ENCODE peak calls at places on chromosomes 12 and 14, in five cellular contexts. O is Peyer's patch, W is Karpas-422, Q is left ventricle myocardium inferior, V is A549. U is an unnamed sample.

GRCh38 chr14:54420478-54421116 is 20.6 kb downstream of the CNIH1 start:
- DNase-seq in O (no peak), W (peak; percentile 68), Q (no peak), V (peak; percentile 55), U (no peak)

GRCh38 chr12:57627504-57628279 is 5.3 kb downstream of the B4GALNT1 start:
- DNase-seq in O (no peak), W (no peak), Q (no peak), V (no peak), U (no peak)

GRCh38 chr14:23033801-23034497 is 751 bp downstream of the PSMB5 start:
- DNase-seq in O (no peak), W (peak; percentile 72), Q (no peak), V (no peak), U (no peak)

GRCh38 chr12:121568971-121569808 is 11.6 kb downstream of the KDM2B start:
- DNase-seq in O (no peak), W (peak; percentile 56), Q (peak; percentile 26), V (no peak), U (no peak)

GRCh38 chr14:67759916-67760315 is 56.5 kb downstream of the ZFYVE26 start:
- DNase-seq in O (no peak), W (no peak), Q (no peak), V (no peak), U (no peak)

GRCh38 chr14:79080040-79080439 is 909.9 kb downstream of the NRXN3 start:
- DNase-seq in O (no peak), W (no peak), Q (no peak), V (no peak), U (no peak)

GRCh38 chr12:60194682-60195081 is 598.9 kb downstream of the SLC16A7 start:
- DNase-seq in O (no peak), W (no peak), Q (no peak), V (no peak), U (no peak)

GRCh38 chr12:29396774-29397173 is 15.8 kb upstream of the ERGIC2 start:
- DNase-seq in O (no peak), W (no peak), Q (no peak), V (no peak), U (no peak)

GRCh38 chr14:89625208-89625987 is 208.4 kb upstream of the FOXN3 start:
- DNase-seq in O (no peak), W (no peak), Q (peak; percentile 47), V (no peak), U (no peak)

GRCh38 chr12:46915082-46915481 is 89.3 kb upstream of the SLC38A4 start:
- DNase-seq in O (no peak), W (no peak), Q (peak; percentile 20), V (no peak), U (no peak)

GRCh38 chr14:39576258-39576657 is 144.0 kb upstream of the FBXO33 start:
- DNase-seq in O (no peak), W (peak; percentile 45), Q (no peak), V (no peak), U (no peak)

GRCh38 chr12:25459541-25459951 is 93.5 kb downstream of the LMNTD1 start:
- DNase-seq in O (no peak), W (peak; percentile 78), Q (peak; percentile 23), V (no peak), U (no peak)

GRCh38 chr12:53004582-53004981 is 1.7 kb upstream of the EIF4B start:
- DNase-seq in O (no peak), W (peak; percentile 36), Q (no peak), V (no peak), U (no peak)

DNA sequence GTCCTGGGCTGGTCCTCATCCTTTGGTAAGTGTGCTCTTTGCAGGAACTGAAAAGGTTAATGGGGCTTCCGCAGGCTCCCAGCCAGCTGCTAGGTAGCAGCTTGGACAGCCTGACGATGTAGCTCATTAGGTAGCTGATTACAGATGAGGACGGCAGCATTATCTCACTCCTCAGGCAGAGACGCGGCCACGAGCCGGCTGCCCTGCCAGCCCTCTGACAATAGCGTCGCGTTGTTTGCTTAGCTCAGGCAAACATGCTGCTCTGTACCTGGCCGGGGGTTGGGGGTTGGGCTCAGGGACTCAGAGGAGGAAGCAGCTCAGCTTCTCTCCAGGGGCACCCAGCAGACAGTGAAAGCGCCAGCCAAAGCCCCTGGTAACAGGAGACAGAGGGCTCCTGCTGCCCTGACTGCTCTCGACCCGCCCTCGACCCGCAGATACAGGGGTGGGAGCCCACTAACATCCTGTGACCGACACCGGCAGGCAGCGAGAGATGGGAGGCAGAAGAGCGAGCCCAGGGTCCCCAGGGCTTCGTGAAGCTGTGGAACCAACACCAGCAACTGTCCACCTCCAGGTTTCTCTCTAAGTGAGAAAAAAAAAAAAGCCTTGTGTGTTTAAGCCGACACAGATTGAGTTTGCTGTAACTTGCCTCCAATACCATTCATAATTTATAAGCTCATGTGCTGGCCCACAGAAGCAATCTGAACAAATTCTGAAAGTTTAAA is 53.4 kb upstream of the DLK1 start:
- DNase-seq in O (peak; percentile 78), W (no peak), Q (no peak), V (no peak), U (no peak)
- H3K27ac ChIP-seq in O (peak overlapping the region; percentile 36), W (no peak overlapping the region), Q (no peak overlapping the region), V (no peak overlapping the region), U (no peak overlapping the region)

GRCh38 chr14:92786427-92786756 is 7.7 kb upstream of the GOLGA5 start:
- DNase-seq in O (no peak), W (no peak), Q (no peak), V (no peak), U (no peak)
- H3K27ac ChIP-seq in O (peak overlapping the region; percentile 35), W (no peak overlapping the region), Q (peak overlapping the region; percentile 73), V (peak overlapping the region; percentile 39), U (no peak overlapping the region)

GRCh38 chr14:52348279-52348678 is 34.2 kb downstream of the PTGER2 start:
- DNase-seq in O (no peak), W (no peak), Q (no peak), V (no peak), U (no peak)

GRCh38 chr14:52346778-52347177 is 32.7 kb downstream of the PTGER2 start:
- DNase-seq in O (no peak), W (no peak), Q (no peak), V (no peak), U (no peak)

GRCh38 chr14:52349731-52350130 is 35.6 kb downstream of the PTGER2 start:
- DNase-seq in O (no peak), W (no peak), Q (no peak), V (no peak), U (no peak)

GRCh38 chr14:52350445-52350844 is 36.3 kb downstream of the PTGER2 start:
- DNase-seq in O (no peak), W (no peak), Q (no peak), V (no peak), U (no peak)

GRCh38 chr14:52348796-52349195 is 34.7 kb downstream of the PTGER2 start:
- DNase-seq in O (no peak), W (no peak), Q (no peak), V (no peak), U (no peak)
- H3K27ac ChIP-seq in O (no peak overlapping the region), W (no peak overlapping the region), Q (no peak overlapping the region), V (peak overlapping the region; percentile 30), U (no peak overlapping the region)

GRCh38 chr14:77584809-77585208 is 31.6 kb downstream of the SPTLC2 start:
- DNase-seq in O (no peak), W (no peak), Q (no peak), V (no peak), U (no peak)
- H3K27ac ChIP-seq in O (no peak overlapping the region), W (peak overlapping the region; percentile 56), Q (no peak overlapping the region), V (no peak overlapping the region), U (no peak overlapping the region)

GRCh38 chr12:68835333-68835908 is 27.4 kb downstream of the MDM2 start:
- DNase-seq in O (no peak), W (no peak), Q (no peak), V (no peak), U (no peak)

GRCh38 chr12:68831272-68831671 is 23.3 kb downstream of the MDM2 start:
- DNase-seq in O (no peak), W (no peak), Q (no peak), V (no peak), U (no peak)

GRCh38 chr12:68833508-68833907 is 25.5 kb downstream of the MDM2 start:
- DNase-seq in O (no peak), W (no peak), Q (no peak), V (no peak), U (no peak)

GRCh38 chr12:68831751-68832503 is 23.9 kb downstream of the MDM2 start:
- DNase-seq in O (no peak), W (no peak), Q (no peak), V (no peak), U (no peak)

GRCh38 chr12:68832504-68832867 is 24.5 kb downstream of the MDM2 start:
- DNase-seq in O (no peak), W (no peak), Q (no peak), V (no peak), U (no peak)
- H3K27ac ChIP-seq in O (no peak overlapping the region), W (no peak overlapping the region), Q (no peak overlapping the region), V (no peak overlapping the region), U (no peak overlapping the region)

GRCh38 chr14:92695562-92695961 is 52.9 kb downstream of the LGMN start:
- DNase-seq in O (no peak), W (no peak), Q (no peak), V (no peak), U (no peak)

GRCh38 chr14:92694807-92695206 is 53.6 kb downstream of the LGMN start:
- DNase-seq in O (no peak), W (no peak), Q (no peak), V (no peak), U (no peak)

GRCh38 chr14:92690171-92691011 is 58.0 kb downstream of the LGMN start:
- DNase-seq in O (peak; percentile 63), W (peak; percentile 74), Q (no peak), V (peak; percentile 77), U (no peak)

GRCh38 chr14:92693998-92694780 is 54.2 kb downstream of the LGMN start:
- DNase-seq in O (no peak), W (no peak), Q (no peak), V (peak; percentile 69), U (no peak)

GRCh38 chr14:92692822-92693226 is 55.6 kb downstream of the LGMN start:
- DNase-seq in O (peak; percentile 76), W (no peak), Q (peak; percentile 89), V (no peak), U (peak; percentile 67)
- H3K27ac ChIP-seq in O (no peak overlapping the region), W (no peak overlapping the region), Q (peak overlapping the region; percentile 66), V (no peak overlapping the region), U (peak overlapping the region; percentile 49)

U was measured in naive thymus-derived CD4-positive, alpha-beta T cell.